ENCODE peak calls at places on chromosomes 7 and 10, in four cellular contexts. One of them, this sample, is unnamed.

GRCh38 chr7:157807510-157807909 is 470.7 kb downstream of the DNAJB6 start:
- DNase-seq in HepG2: no peak
- DNase-seq in K562: no peak
- DNase-seq in H1: peak; percentile 17
- DNase-seq in this sample: peak; percentile 40

GRCh38 chr10:5827841-5828240 is 14.6 kb upstream of the GDI2 start:
- DNase-seq in HepG2: no peak
- DNase-seq in K562: no peak
- DNase-seq in H1: no peak
- DNase-seq in this sample: no peak

GRCh38 chr7:4845740-4846142 is 16.1 kb downstream of the PAPOLB start:
- DNase-seq in HepG2: no peak
- DNase-seq in K562: peak; percentile 69
- DNase-seq in H1: peak; percentile 67
- DNase-seq in this sample: no peak

GRCh38 chr7:155323001-155323638 is 25.4 kb downstream of the INSIG1 start:
- DNase-seq in HepG2: no peak
- DNase-seq in K562: no peak
- DNase-seq in H1: no peak
- DNase-seq in this sample: no peak

GRCh38 chr10:97065128-97065527 is 120.6 kb downstream of the SLIT1 start:
- DNase-seq in HepG2: no peak
- DNase-seq in K562: no peak
- DNase-seq in H1: no peak
- DNase-seq in this sample: no peak

GRCh38 chr10:69348824-69349541 is 67.7 kb downstream of the TACR2 start:
- DNase-seq in HepG2: no peak
- DNase-seq in K562: no peak
- DNase-seq in H1: no peak
- DNase-seq in this sample: no peak

GRCh38 chr10:63005246-63005645 is 127.9 kb upstream of the NRBF2 start:
- DNase-seq in HepG2: no peak
- DNase-seq in K562: no peak
- DNase-seq in H1: no peak
- DNase-seq in this sample: no peak

GRCh38 chr7:144379791-144380384 is 23.6 kb downstream of the NOBOX start:
- DNase-seq in HepG2: no peak
- DNase-seq in K562: no peak
- DNase-seq in H1: no peak
- DNase-seq in this sample: no peak

GRCh38 chr7:90592036-90592435 is 4.1 kb upstream of the CDK14 start:
- DNase-seq in HepG2: no peak
- DNase-seq in K562: no peak
- DNase-seq in H1: no peak
- DNase-seq in this sample: no peak

GRCh38 chr10:124875596-124875995 is 66.3 kb upstream of the ZRANB1 start:
- DNase-seq in HepG2: no peak
- DNase-seq in K562: no peak
- DNase-seq in H1: no peak
- DNase-seq in this sample: peak; percentile 87

GRCh38 chr7:43674559-43675436 is 54.5 kb downstream of the COA1 start:
- DNase-seq in HepG2: peak; percentile 92
- DNase-seq in K562: peak; percentile 47
- DNase-seq in H1: no peak
- DNase-seq in this sample: peak; percentile 82

GRCh38 chr10:44946201-44946600 is 13.4 kb upstream of the RASSF4 start:
- DNase-seq in HepG2: no peak
- DNase-seq in K562: no peak
- DNase-seq in H1: no peak
- DNase-seq in this sample: no peak
- TF ChIP-seq ZNF274 in HepG2: no peak
- TF ChIP-seq ZNF274 in K562: no peak
- TF ChIP-seq ZNF274 in H1: no peak
- TF ChIP-seq ZNF274 in this sample: no peak

GRCh38 chr10:122307669-122308486 is 36.8 kb downstream of the BTBD16 start:
- DNase-seq in HepG2: no peak
- DNase-seq in K562: peak; percentile 9
- DNase-seq in H1: no peak
- DNase-seq in this sample: peak; percentile 97

GRCh38 chr10:122308487-122309141 is 37.5 kb downstream of the BTBD16 start:
- DNase-seq in HepG2: no peak
- DNase-seq in K562: no peak
- DNase-seq in H1: no peak
- DNase-seq in this sample: no peak

GRCh38 chr10:122306282-122306681 is 35.2 kb downstream of the BTBD16 start:
- DNase-seq in HepG2: no peak
- DNase-seq in K562: no peak
- DNase-seq in H1: no peak
- DNase-seq in this sample: no peak

GRCh38 chr10:122304054-122304579 is 33.0 kb downstream of the BTBD16 start:
- DNase-seq in HepG2: peak; percentile 88
- DNase-seq in K562: no peak
- DNase-seq in H1: no peak
- DNase-seq in this sample: no peak

DNA sequence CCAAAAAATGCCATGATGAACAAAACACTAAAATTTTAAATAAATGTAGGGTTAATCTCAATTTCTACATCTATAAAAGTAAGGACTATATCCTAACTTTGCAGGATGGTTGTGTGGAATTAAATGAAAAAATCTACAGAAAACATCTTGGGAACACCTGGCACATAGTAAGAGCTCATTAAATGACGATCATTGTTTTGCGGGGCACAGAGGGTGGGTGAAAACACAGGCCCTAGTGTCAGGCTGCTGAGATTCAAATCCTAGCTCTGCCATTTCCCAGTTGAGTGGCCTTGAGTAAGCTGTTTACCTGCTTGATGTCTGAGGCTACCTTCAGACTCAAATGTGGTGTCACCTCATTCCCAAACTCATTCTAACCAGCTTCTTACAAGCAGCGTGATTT is 35.6 kb downstream of the BTBD16 start:
- DNase-seq in HepG2: no peak
- DNase-seq in K562: no peak
- DNase-seq in H1: no peak
- DNase-seq in this sample: no peak
- TF ChIP-seq FOSL1 in HepG2: no peak
- TF ChIP-seq FOSL1 in K562: no peak
- TF ChIP-seq FOSL1 in H1: no peak
- TF ChIP-seq FOSL1 in this sample: no peak

GRCh38 chr7:73707045-73707631 is 12.3 kb downstream of the STX1A start:
- DNase-seq in HepG2: no peak
- DNase-seq in K562: no peak
- DNase-seq in H1: no peak
- DNase-seq in this sample: peak; percentile 69
- H3K4me2 ChIP-seq in HepG2: no peak overlapping the region
- H3K4me2 ChIP-seq in K562: no peak overlapping the region
- H3K4me2 ChIP-seq in H1: no peak overlapping the region
- H3K4me2 ChIP-seq in this sample: peak overlapping the region; percentile 79

GRCh38 chr10:3783721-3784432 is 1.1 kb downstream of the KLF6 start:
- DNase-seq in HepG2: peak; percentile 86
- DNase-seq in K562: peak; percentile 23
- DNase-seq in H1: no peak
- DNase-seq in this sample: no peak
- TF ChIP-seq ZNF274 in HepG2: no peak
- TF ChIP-seq ZNF274 in K562: no peak
- TF ChIP-seq ZNF274 in H1: no peak
- TF ChIP-seq ZNF274 in this sample: no peak

DNA sequence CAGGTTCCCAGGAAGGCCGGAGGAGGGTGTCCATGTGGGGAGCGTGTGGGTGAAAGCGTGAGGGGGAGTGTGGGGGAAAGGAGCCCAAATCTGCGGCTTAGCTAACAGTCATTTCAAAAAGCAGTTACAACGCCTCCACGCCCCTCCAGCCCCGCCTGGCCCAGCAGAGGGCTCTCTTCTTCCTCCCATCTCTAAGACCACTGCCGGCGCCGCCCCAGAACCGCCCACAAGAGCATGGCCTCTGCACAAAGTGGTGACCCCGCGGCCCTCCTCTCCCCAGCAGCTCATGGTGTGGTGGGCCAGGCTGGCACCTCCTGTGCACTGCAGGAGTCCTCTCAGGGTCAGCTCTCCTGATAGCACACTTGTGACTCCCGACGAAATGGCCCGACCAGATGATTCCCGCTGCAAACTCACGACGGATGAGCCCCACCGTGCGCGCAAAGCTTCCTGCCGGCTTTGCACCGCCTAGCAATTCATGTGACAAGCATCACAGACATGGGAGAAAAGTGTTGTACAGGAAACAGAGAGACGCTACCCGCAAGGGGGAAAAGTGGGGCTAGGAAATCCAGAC is 12.4 kb upstream of the HUS1 start:
- DNase-seq in HepG2: peak; percentile 63
- DNase-seq in K562: peak; percentile 69
- DNase-seq in H1: peak; percentile 69
- DNase-seq in this sample: no peak
- TF ChIP-seq FOSL1 in HepG2: no peak
- TF ChIP-seq FOSL1 in K562: no peak
- TF ChIP-seq FOSL1 in H1: no peak
- TF ChIP-seq FOSL1 in this sample: no peak

GRCh38 chr10:99456207-99456606 is 25.8 kb upstream of the GOT1 start:
- DNase-seq in HepG2: no peak
- DNase-seq in K562: no peak
- DNase-seq in H1: no peak
- DNase-seq in this sample: no peak
- H3K4me2 ChIP-seq in HepG2: no peak overlapping the region
- H3K4me2 ChIP-seq in K562: no peak overlapping the region
- H3K4me2 ChIP-seq in H1: no peak overlapping the region
- H3K4me2 ChIP-seq in this sample: no peak overlapping the region

GRCh38 chr10:132764108-132764507 is 21.8 kb downstream of the NKX6-2 start:
- DNase-seq in HepG2: no peak
- DNase-seq in K562: no peak
- DNase-seq in H1: no peak
- DNase-seq in this sample: no peak

GRCh38 chr10:132763545-132763944 is 22.4 kb downstream of the NKX6-2 start:
- DNase-seq in HepG2: no peak
- DNase-seq in K562: no peak
- DNase-seq in H1: no peak
- DNase-seq in this sample: no peak

GRCh38 chr10:132768346-132769248 is 17.4 kb downstream of the NKX6-2 start:
- DNase-seq in HepG2: no peak
- DNase-seq in K562: no peak
- DNase-seq in H1: no peak
- DNase-seq in this sample: no peak

GRCh38 chr10:132765435-132765834 is 20.5 kb downstream of the NKX6-2 start:
- DNase-seq in HepG2: no peak
- DNase-seq in K562: no peak
- DNase-seq in H1: no peak
- DNase-seq in this sample: no peak

DNA sequence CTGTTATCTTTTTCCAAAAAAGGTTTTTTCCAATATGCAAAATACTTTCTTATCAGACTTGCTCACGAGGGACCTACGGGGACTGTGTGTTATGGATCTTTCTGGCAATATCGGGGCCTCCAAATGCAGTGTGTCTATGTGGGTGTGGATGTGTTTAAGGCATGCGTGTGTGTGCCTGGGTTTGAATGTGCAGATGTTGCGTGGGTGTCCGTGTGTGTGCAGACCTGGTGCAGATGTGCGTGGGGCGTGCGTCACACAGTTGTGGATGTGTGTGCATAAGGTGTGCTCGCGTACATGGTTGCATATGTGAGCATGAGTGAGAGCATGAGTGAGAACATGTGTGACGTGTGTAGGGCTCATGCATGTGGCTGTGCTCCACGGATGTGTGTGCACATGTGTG is 19.7 kb downstream of the NKX6-2 start:
- DNase-seq in HepG2: no peak
- DNase-seq in K562: no peak
- DNase-seq in H1: no peak
- DNase-seq in this sample: no peak
- TF ChIP-seq ZNF274 in HepG2: no peak
- TF ChIP-seq ZNF274 in K562: no peak
- TF ChIP-seq ZNF274 in H1: no peak
- TF ChIP-seq ZNF274 in this sample: no peak